ENCODE peak calls at places on chromosomes 11 and 22, in seven cellular contexts. U, Z, A, K, V, D and F are unnamed samples.

GRCh38 chr22:42145175-42145574 is 14.6 kb upstream of the CYP2D6 start:
- DNase-seq in U (no peak), Z (no peak), D (no peak), V (no peak), A (no peak), K (no peak), F (no peak)

GRCh38 chr22:47277511-47277910 is 515.1 kb downstream of the TBC1D22A start:
- DNase-seq in A (no peak), K (no peak), U (no peak), D (no peak), Z (no peak), V (no peak), F (no peak)

GRCh38 chr22:20422965-20423635 is 14.5 kb downstream of the SCARF2 start:
- DNase-seq in V (no peak), U (no peak), K (no peak), D (no peak), A (no peak), Z (no peak), F (no peak)

GRCh38 chr11:73267122-73267846 is 4.9 kb upstream of the P2RY6 start:
- DNase-seq in U (no peak), D (no peak), A (no peak), K (no peak), Z (no peak), V (no peak), F (no peak)

GRCh38 chr11:8828580-8829358 is 82.2 kb upstream of the AKIP1 start:
- DNase-seq in A (no peak), K (no peak), D (no peak), Z (no peak), V (no peak), U (no peak), F (no peak)

GRCh38 chr11:96189351-96189750 is 153.6 kb downstream of the MAML2 start:
- DNase-seq in A (no peak), V (no peak), U (no peak), K (no peak), Z (no peak), D (no peak), F (no peak)

GRCh38 chr11:75428301-75428724 is 4.7 kb downstream of the KLHL35 start:
- DNase-seq in U (no peak), Z (no peak), V (peak), K (peak), D (peak), A (no peak), F (peak)

GRCh38 chr22:29152381-29153138 is 53.1 kb upstream of the EMID1 start:
- DNase-seq in V (no peak), U (no peak), Z (no peak), D (no peak), K (no peak), A (no peak), F (no peak)

GRCh38 chr22:36009085-36009484 is 19.5 kb downstream of the RBFOX2 start:
- DNase-seq in U (no peak), A (no peak), Z (no peak), D (no peak), V (no peak), K (no peak), F (no peak)

GRCh38 chr11:63536669-63537292 is at the start of gene PLAAT4:
- DNase-seq in D (peak), V (no peak), K (no peak), A (no peak), U (no peak), Z (no peak), F (no peak)

GRCh38 chr11:34160049-34160721 is 54.8 kb downstream of the NAT10 start:
- DNase-seq in K (no peak), V (no peak), U (no peak), A (no peak), D (no peak), Z (no peak), F (no peak)

GRCh38 chr11:88411265-88411664 is 73.7 kb upstream of the CTSC start:
- DNase-seq in K (no peak), U (no peak), D (peak), Z (no peak), A (no peak), V (no peak), F (peak)

GRCh38 chr11:57155838-57156583 is 25.7 kb upstream of the LRRC55 start:
- DNase-seq in D (no peak), Z (no peak), A (no peak), U (no peak), K (no peak), V (no peak), F (no peak)

GRCh38 chr22:46625113-46625842 is 5.1 kb downstream of the GRAMD4 start:
- DNase-seq in V (no peak), A (no peak), Z (no peak), D (no peak), U (no peak), K (no peak), F (no peak)

GRCh38 chr11:86938900-86939880 is 16.0 kb downstream of the FZD4 start:
- DNase-seq in Z (no peak), V (no peak), U (peak), D (no peak), A (peak), K (no peak), F (no peak)

GRCh38 chr11:47288066-47288465 is 18.1 kb downstream of the MADD start:
- DNase-seq in A (no peak), V (no peak), K (no peak), U (no peak), D (no peak), Z (no peak), F (no peak)

GRCh38 chr11:2791521-2792375 is 92.0 kb upstream of the KCNQ1OT1 start:
- DNase-seq in Z (peak), D (no peak), A (no peak), U (peak), K (no peak), V (no peak), F (no peak)

GRCh38 chr11:35919244-35919643 is 24.6 kb upstream of the LDLRAD3 start:
- DNase-seq in A (no peak), D (no peak), K (no peak), V (no peak), Z (peak), U (peak), F (no peak)

GRCh38 chr11:58922475-58922874 is 16.8 kb upstream of the GLYATL1 start:
- DNase-seq in K (no peak), V (no peak), Z (no peak), U (no peak), D (no peak), A (no peak), F (no peak)

GRCh38 chr22:33240901-33241300 is 182.7 kb upstream of the SYN3 start:
- DNase-seq in D (peak), Z (no peak), U (no peak), K (no peak), A (no peak), V (no peak), F (no peak)

GRCh38 chr11:94553938-94554337 is 10.2 kb downstream of the FUT4 start:
- DNase-seq in K (no peak), A (peak), U (no peak), Z (peak), V (no peak), D (peak), F (peak)

GRCh38 chr11:70233511-70233919 is 30.4 kb downstream of the FADD start:
- DNase-seq in D (peak), Z (no peak), U (no peak), A (no peak), V (no peak), K (no peak), F (peak)

GRCh38 chr11:67031791-67032561 is 9.0 kb downstream of the SYT12 start:
- DNase-seq in V (no peak), Z (no peak), U (no peak), K (no peak), A (no peak), D (peak), F (no peak)

GRCh38 chr11:73195191-73196007 is 22.7 kb upstream of the P2RY2 start:
- DNase-seq in A (no peak), V (no peak), D (peak), U (no peak), K (no peak), Z (no peak), F (no peak)

GRCh38 chr11:37409124-37409523 is 811.1 kb upstream of the RAG2 start:
- DNase-seq in K (no peak), V (no peak), D (no peak), Z (no peak), A (no peak), U (no peak), F (no peak)

GRCh38 chr11:128039140-128040021 is 548.0 kb downstream of the ETS1 start:
- DNase-seq in Z (no peak), V (peak), K (peak), A (no peak), D (peak), U (no peak), F (no peak)

GRCh38 chr11:83545494-83545893 is 259.3 kb upstream of the CCDC90B start:
- DNase-seq in V (no peak), Z (no peak), U (peak), K (no peak), D (no peak), A (no peak), F (no peak)

GRCh38 chr11:70873736-70874412 is 378.5 kb downstream of the SHANK2 start:
- DNase-seq in D (no peak), Z (no peak), A (no peak), U (no peak), K (no peak), V (no peak), F (no peak)

GRCh38 chr11:30527566-30527965 is 58.6 kb downstream of the MPPED2 start:
- DNase-seq in A (no peak), Z (no peak), K (no peak), V (no peak), U (no peak), D (no peak), F (no peak)

GRCh38 chr11:31437742-31438435 is 68.2 kb downstream of the DNAJC24 start:
- DNase-seq in V (no peak), A (no peak), U (no peak), D (peak), K (no peak), Z (no peak), F (no peak)

GRCh38 chr22:21000215-21000986 is 1.5 kb downstream of the THAP7 start:
- DNase-seq in A (no peak), U (no peak), Z (peak), D (no peak), K (no peak), V (no peak), F (no peak)

GRCh38 chr11:99268895-99269294 is 248.1 kb downstream of the CNTN5 start:
- DNase-seq in Z (peak), V (no peak), A (peak), D (no peak), U (peak), K (no peak), F (peak)